ENCODE peak calls at places on chromosomes 4 and X, in seven cellular contexts. F is OCI-M1; E is A549; P is stimulated activated CD8-positive, alpha-beta memory T cell treated with anti-CD3 and anti-CD28 coated beads, Interleukin-12 subunit alpha, Interleukin-12 subunit beta, amount 100 ng/mL, for 4 hours; N is T-cell; X is activated T-cell treated with anti-CD3 and anti-CD28 coated beads, Interleukin-2, amount 50 U/mL, for 48 hours; M is Calu3. H is an unnamed sample.

GRCh38 chr4:168560184-168560834 is 63.5 kb downstream of the PALLD start:
- DNase-seq in E (no peak), P (no peak), X (no peak), F (no peak), N (no peak), M (peak), H (no peak)

GRCh38 chr4:122500852-122501501 is 44.5 kb upstream of the IL2 start:
- DNase-seq in N (no peak), X (no peak), E (no peak), M (peak), P (no peak), F (peak), H (peak)

GRCh38 chr4:169231647-169232262 is 39.0 kb downstream of the SH3RF1 start:
- DNase-seq in E (no peak), F (no peak), P (no peak), M (no peak), X (no peak), N (no peak), H (no peak)

GRCh38 chrX:122625821-122626220 is 558.3 kb upstream of the GRIA3 start:
- DNase-seq in P (no peak), X (no peak), N (no peak), E (no peak), F (peak), M (no peak), H (no peak)

GRCh38 chr4:17085416-17085815 is 187.0 kb upstream of the LDB2 start:
- DNase-seq in X (no peak), F (peak), N (no peak), M (no peak), P (no peak), E (no peak), H (no peak)

GRCh38 chrX:20863649-20864048 is 510.6 kb upstream of the CNKSR2 start:
- DNase-seq in X (no peak), N (no peak), F (no peak), E (no peak), M (no peak), P (no peak), H (no peak)

GRCh38 chr4:80498725-80499124 is 163.2 kb downstream of the CFAP299 start:
- DNase-seq in P (no peak), M (no peak), X (no peak), F (no peak), E (no peak), N (no peak), H (no peak)

GRCh38 chr4:154868423-154869194 is 87.5 kb downstream of the RBM46 start:
- DNase-seq in F (no peak), N (no peak), E (no peak), X (no peak), M (no peak), P (no peak), H (no peak)

GRCh38 chrX:78029663-78030062 is 60.2 kb upstream of the PGAM4 start:
- DNase-seq in E (peak), X (no peak), F (peak), P (no peak), M (peak), N (no peak), H (peak)

GRCh38 chr4:118954246-118954645 is 65.6 kb downstream of the SYNPO2 start:
- DNase-seq in M (no peak), F (peak), E (no peak), P (no peak), X (no peak), N (no peak), H (no peak)

GRCh38 chr4:60450054-60450453 is 750.1 kb upstream of the ADGRL3 start:
- DNase-seq in E (no peak), X (no peak), M (no peak), F (peak), P (no peak), N (no peak), H (no peak)

GRCh38 chr4:95317124-95317820 is 231.5 kb downstream of the UNC5C start:
- DNase-seq in F (no peak), E (no peak), N (no peak), M (no peak), P (no peak), X (no peak), H (no peak)